ENCODE peak calls at places on chromosome 16, in ten cellular contexts. Z is GM23338, H is OCI-LY7, E is heart right ventricle, G is MM.1S, M is AG10803, U is A549, T is H9, D is GM12865, O is thoracic aorta. Y is an unnamed sample.

GRCh38 chr16:28935924-28936783 is 4.4 kb downstream of the CD19 start:
- DNase-seq in E (peak), G (peak), M (peak), Z (peak), T (peak), U (peak), H (peak), O (peak), D (peak), Y (peak)

GRCh38 chr16:26078971-26079370 is 387.2 kb downstream of the HS3ST4 start:
- DNase-seq in O (no peak), D (no peak), T (no peak), Z (no peak), U (no peak), G (no peak), E (no peak), M (no peak), H (no peak), Y (no peak)

GRCh38 chr16:1579214-1579613 is 32.7 kb downstream of the IFT140 start:
- DNase-seq in E (no peak), T (no peak), U (no peak), D (no peak), O (no peak), Z (no peak), M (no peak), H (no peak), G (no peak), Y (no peak)

GRCh38 chr16:60151987-60152386 is 1417.9 kb upstream of the GOT2 start:
- DNase-seq in U (peak), T (no peak), M (no peak), Z (no peak), D (no peak), O (no peak), H (no peak), G (no peak), E (no peak), Y (no peak)

GRCh38 chr16:4056161-4057105 is 59.8 kb downstream of the ADCY9 start:
- DNase-seq in O (no peak), M (no peak), H (no peak), U (no peak), T (no peak), G (no peak), D (peak), E (no peak), Z (no peak), Y (no peak)

GRCh38 chr16:27313422-27314160 is at the start of gene IL4R:
- DNase-seq in Z (peak), D (peak), T (peak), G (peak), M (peak), H (peak), E (peak), O (peak), U (no peak), Y (peak)

GRCh38 chr16:81443688-81444447 is 740 bp upstream of the CMIP start:
- DNase-seq in G (no peak), Z (peak), U (no peak), O (no peak), E (no peak), T (peak), D (no peak), M (no peak), H (no peak), Y (no peak)

GRCh38 chr16:85648070-85648714 is 35.1 kb downstream of the GSE1 start:
- DNase-seq in H (no peak), U (no peak), G (no peak), O (no peak), Z (no peak), D (no peak), M (no peak), E (no peak), T (no peak), Y (no peak)

GRCh38 chr16:57539072-57539796 is 2.9 kb upstream of the CCDC102A start:
- DNase-seq in D (peak), Z (no peak), G (peak), T (no peak), U (no peak), H (peak), M (no peak), E (peak), O (no peak), Y (peak)

GRCh38 chr16:54493076-54493475 is 206.5 kb upstream of the IRX3 start:
- DNase-seq in M (peak), U (no peak), G (no peak), Z (no peak), H (no peak), O (no peak), D (no peak), E (no peak), T (no peak), Y (no peak)

GRCh38 chr16:14196539-14196938 is 125.4 kb downstream of the MRTFB start:
- DNase-seq in Z (no peak), E (no peak), G (peak), H (peak), U (no peak), O (no peak), D (peak), M (no peak), T (no peak), Y (no peak)

GRCh38 chr16:79601092-79601977 is 798 bp upstream of the MAF start:
- DNase-seq in D (no peak), Z (peak), E (peak), H (no peak), G (peak), T (peak), O (no peak), M (peak), U (peak), Y (no peak)

GRCh38 chr16:78499399-78499798 is 399.9 kb downstream of the WWOX start:
- DNase-seq in D (no peak), M (no peak), Z (no peak), E (no peak), G (no peak), U (no peak), H (no peak), T (no peak), O (no peak), Y (no peak)

GRCh38 chr16:49649013-49649785 is 206.7 kb downstream of the ZNF423 start:
- DNase-seq in T (no peak), U (no peak), G (no peak), M (no peak), O (no peak), H (no peak), Z (no peak), D (no peak), E (no peak), Y (no peak)

DNA sequence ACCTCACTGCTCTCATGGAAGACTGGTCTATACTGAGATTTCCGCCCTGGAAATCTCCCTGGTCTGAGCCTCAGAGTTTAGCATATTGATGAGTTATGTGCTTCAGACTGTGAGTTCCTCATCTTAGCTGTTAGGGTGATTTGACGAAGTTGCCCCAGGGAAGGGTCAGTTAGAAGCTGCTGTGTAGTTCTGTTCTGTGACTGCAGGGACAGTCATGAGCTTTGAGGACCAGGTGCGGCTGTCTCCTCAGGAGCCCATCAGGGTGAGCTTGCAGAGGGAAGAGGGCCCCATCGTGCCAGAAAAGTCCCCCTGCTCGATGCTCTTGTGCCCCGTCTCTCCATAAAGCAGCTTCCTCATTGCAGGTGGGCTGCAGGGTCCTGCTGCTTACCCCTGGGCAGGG is 28.3 kb upstream of the IL17C start:
- DNase-seq in O (no peak), H (peak), T (peak), U (peak), E (no peak), M (no peak), G (no peak), Z (peak), D (no peak), Y (no peak)
- TF ChIP-seq CTCF in O (no peak), H (peak), T (peak), U (no peak), E (no peak), M (no peak), G (no peak), Z (peak), D (peak), Y (no peak)

GRCh38 chr16:76653390-76654026 is 376.3 kb downstream of the CNTNAP4 start:
- DNase-seq in T (peak), G (peak), U (peak), M (peak), H (peak), D (peak), Z (peak), O (no peak), E (no peak), Y (peak)
- TF ChIP-seq CTCF in T (peak), G (peak), U (peak), M (peak), H (peak), D (peak), Z (peak), O (no peak), E (peak), Y (peak)

DNA sequence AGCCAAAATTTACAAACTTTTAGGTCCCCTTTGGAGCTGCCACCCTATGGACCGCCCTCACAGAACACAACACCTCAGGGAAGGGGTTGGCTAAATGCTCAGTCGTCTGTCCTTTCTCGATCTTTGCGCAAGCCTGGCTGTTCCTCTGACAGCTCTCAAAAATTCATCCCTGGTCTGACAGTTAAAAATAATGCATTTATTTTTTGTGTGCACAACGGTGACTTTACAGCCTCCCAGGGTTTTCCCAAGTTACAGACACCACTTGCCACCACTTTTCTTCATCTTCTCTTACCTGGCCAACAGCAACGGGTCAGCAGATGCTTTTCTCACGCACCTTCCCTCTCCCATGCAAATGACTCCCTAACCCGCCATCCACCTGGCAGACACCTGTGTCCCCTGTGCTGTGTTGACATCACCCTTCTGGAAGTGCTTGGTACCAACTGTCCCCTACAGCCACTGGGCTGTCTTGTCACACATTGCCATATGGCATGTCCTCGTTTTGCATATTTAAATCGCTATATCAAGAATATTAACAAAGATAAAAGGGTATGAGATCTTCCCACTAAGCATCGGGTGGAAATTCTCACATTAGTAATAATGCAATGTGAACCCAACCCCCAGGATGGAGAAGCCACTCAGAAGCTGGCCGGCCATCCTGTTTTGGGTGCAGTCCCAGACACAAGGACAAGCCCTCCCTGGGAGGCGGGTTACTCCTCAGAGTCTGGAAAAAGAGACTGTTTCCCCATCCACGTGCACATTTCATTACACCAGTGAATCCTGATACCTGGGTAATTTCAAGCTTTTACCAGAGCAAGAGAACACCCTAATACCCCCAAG is 187.0 kb downstream of the ZFHX3 start:
- DNase-seq in T (no peak), U (no peak), D (no peak), M (no peak), G (no peak), Z (no peak), H (no peak), E (no peak), O (no peak), Y (no peak)
- TF ChIP-seq CTCF in T (no peak), U (no peak), D (no peak), M (no peak), G (no peak), Z (no peak), H (no peak), E (no peak), O (no peak), Y (no peak)

DNA sequence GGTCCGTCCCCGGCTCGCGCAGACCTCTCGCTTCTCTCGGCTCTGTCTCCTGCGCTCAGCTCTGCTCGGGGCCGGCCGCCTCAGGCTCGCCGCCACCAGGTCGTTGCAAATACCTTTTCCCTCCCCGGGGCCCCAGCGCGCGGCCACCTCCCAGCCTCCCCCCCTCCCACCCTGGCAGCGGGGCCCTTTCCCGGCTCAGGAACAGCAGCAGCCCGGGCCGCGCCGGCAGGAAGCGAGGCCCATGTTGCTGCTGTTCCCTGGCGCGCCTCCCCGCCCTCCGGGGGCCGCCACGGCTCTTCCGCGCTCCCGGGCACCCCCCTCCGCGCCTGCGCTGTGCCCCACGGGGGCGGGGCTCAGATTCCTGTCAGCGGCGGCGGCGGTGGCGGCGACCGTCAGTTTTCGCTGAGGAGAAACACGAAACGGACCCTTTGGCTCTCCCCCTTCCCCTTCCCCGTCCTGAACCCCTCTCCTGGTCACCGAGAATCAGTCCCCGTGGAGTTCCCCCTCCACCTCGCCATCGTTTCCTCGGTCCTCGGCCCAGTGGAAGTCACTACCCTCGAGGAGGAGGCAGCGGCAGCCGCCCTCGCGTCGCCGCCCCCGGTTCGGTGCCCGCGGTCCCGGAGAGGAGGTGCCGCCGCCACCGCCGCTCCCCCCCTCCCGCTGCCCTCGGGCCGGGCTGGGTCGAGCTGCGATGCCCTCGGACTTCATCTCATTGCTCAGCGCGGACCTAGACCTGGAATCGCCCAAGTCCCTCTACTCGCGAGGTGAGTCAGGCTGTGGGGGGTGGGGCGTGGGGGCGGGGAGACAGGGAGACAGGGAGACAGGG is at the start of gene NFAT5:
- DNase-seq in M (peak), Z (peak), T (peak), D (peak), U (peak), G (peak), O (peak), E (peak), H (peak), Y (peak)
- TF ChIP-seq CTCF in M (no peak), Z (peak), T (peak), D (no peak), U (no peak), G (no peak), O (no peak), E (peak), H (no peak), Y (no peak)

DNA sequence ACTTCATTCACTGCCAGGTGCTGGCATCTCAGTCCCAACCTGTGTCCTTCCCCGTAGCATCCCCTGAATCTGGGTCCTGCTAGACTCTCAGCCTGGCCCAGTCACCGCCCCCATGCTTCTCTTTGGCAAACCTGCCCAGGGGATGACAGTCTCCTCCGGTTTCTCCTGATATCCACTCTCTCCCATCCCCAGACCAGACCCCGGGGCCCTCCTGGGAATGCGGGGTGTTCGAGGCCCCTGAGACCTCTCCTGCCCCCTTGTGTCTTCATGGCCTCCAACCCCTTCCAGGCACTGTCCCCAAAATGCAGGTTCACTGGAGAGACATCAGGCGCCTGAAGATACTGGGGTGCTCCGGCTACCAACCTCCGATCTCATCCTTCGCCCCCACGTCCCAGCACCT is 544 bp downstream of the STX1B start:
- DNase-seq in E (no peak), U (no peak), H (no peak), G (no peak), T (no peak), D (no peak), Z (peak), M (no peak), O (no peak), Y (no peak)
- TF ChIP-seq CTCF in E (no peak), U (no peak), H (no peak), G (no peak), T (peak), D (no peak), Z (peak), M (peak), O (no peak), Y (peak)

GRCh38 chr16:47019563-47019962 is 46.1 kb upstream of the DNAJA2 start:
- DNase-seq in T (no peak), Z (no peak), G (no peak), E (no peak), U (no peak), O (no peak), M (no peak), H (no peak), D (no peak), Y (no peak)
- TF ChIP-seq CTCF in T (no peak), Z (no peak), G (peak), E (no peak), U (peak), O (no peak), M (peak), H (peak), D (no peak), Y (no peak)

GRCh38 chr16:51355195-51355594 is 204.1 kb upstream of the SALL1 start:
- DNase-seq in T (peak), H (no peak), D (no peak), G (no peak), U (no peak), O (no peak), E (no peak), Z (peak), M (no peak), Y (no peak)
- TF ChIP-seq CTCF in T (peak), H (no peak), D (no peak), G (no peak), U (no peak), O (no peak), E (no peak), Z (peak), M (no peak), Y (no peak)